ENCODE peak calls at places on chromosomes 11 and 22, in seven cellular contexts. P is neuronal stem cell; A is HCT116; K is ovary; F is mucosa of descending colon; N is endothelial cell of umbilical vein; D is CD8-positive, alpha-beta T cell. M is an unnamed sample. For H3K36me3, the result is how much of the 10 kb centered on the place peaks cover.

GRCh38 chr11:8363924-8364323 is 100.2 kb upstream of the LMO1 start:
- DNase-seq in P (no peak), A (no peak), K (no peak), F (no peak), N (no peak), D (no peak), M (no peak)

GRCh38 chr11:65558785-65559509 is 788 bp upstream of the LTBP3 start:
- DNase-seq in P (no peak), A (no peak), K (peak), F (peak), N (peak), D (no peak), M (no peak)

GRCh38 chr11:28107331-28107725 is 628 bp downstream of the KIF18A start:
- DNase-seq in P (no peak), A (no peak), K (no peak), F (no peak), N (peak), D (no peak), M (no peak)

GRCh38 chr11:33689089-33689488 is 11.5 kb downstream of the C11orf91 start:
- DNase-seq in P (no peak), A (no peak), K (no peak), F (no peak), N (peak), D (no peak), M (no peak)

GRCh38 chr22:23705358-23705757 is 14.5 kb downstream of the RGL4 start:
- DNase-seq in P (no peak), A (no peak), K (no peak), F (no peak), N (no peak), D (no peak), M (no peak)

GRCh38 chr11:89437317-89437716 is 53.9 kb downstream of the NOX4 start:
- DNase-seq in P (no peak), A (no peak), K (no peak), F (peak), N (no peak), D (no peak), M (no peak)

GRCh38 chr11:13760115-13760514 is 91.6 kb downstream of the FAR1 start:
- DNase-seq in P (no peak), A (no peak), K (no peak), F (no peak), N (no peak), D (no peak), M (no peak)

GRCh38 chr11:118691926-118692830 is 12.7 kb upstream of the TREH start:
- DNase-seq in P (no peak), A (no peak), K (no peak), F (peak), N (no peak), D (peak), M (no peak)

GRCh38 chr22:42803454-42803853 is 53.6 kb downstream of the ARFGAP3 start:
- DNase-seq in P (no peak), A (no peak), K (no peak), F (no peak), N (no peak), D (no peak), M (no peak)

GRCh38 chr11:126268361-126268707 is 361 bp downstream of the SRPRA start:
- DNase-seq in P (no peak), A (no peak), K (no peak), F (no peak), N (no peak), D (no peak), M (no peak)

GRCh38 chr11:69686452-69686851 is 11.3 kb upstream of the LTO1 start:
- DNase-seq in P (no peak), A (no peak), K (no peak), F (no peak), N (no peak), D (no peak), M (no peak)

GRCh38 chr11:35491231-35491871 is 34.1 kb downstream of the PAMR1 start:
- DNase-seq in P (no peak), A (no peak), K (no peak), F (no peak), N (no peak), D (no peak), M (no peak)

GRCh38 chr11:47233989-47234668 is 14.5 kb downstream of the ACP2 start:
- DNase-seq in P (no peak), A (no peak), K (peak), F (no peak), N (peak), D (no peak), M (peak)

GRCh38 chr22:48855593-48856307 is 971.9 kb downstream of the BRD1 start:
- DNase-seq in P (no peak), A (no peak), K (no peak), F (no peak), N (no peak), D (no peak), M (no peak)

GRCh38 chr11:118889796-118890195 is 6.1 kb downstream of the CXCR5 start:
- DNase-seq in P (no peak), A (no peak), K (peak), F (no peak), N (no peak), D (no peak), M (no peak)

GRCh38 chr11:65918211-65919150 is at the start of gene C11orf68:
- DNase-seq in P (no peak), A (no peak), K (no peak), F (no peak), N (peak), D (no peak), M (peak)

GRCh38 chr22:48498526-48499331 is 1328.9 kb downstream of the BRD1 start:
- DNase-seq in P (no peak), A (no peak), K (no peak), F (no peak), N (no peak), D (no peak), M (no peak)

GRCh38 chr11:114172871-114173444 is 113.4 kb downstream of the ZBTB16 start:
- DNase-seq in P (no peak), A (no peak), K (no peak), F (no peak), N (no peak), D (no peak), M (no peak)

GRCh38 chr11:94060401-94060800 is 39.2 kb downstream of the HEPHL1 start:
- DNase-seq in P (no peak), A (no peak), K (no peak), F (no peak), N (no peak), D (no peak), M (peak)

GRCh38 chr11:130388607-130389205 is 39.7 kb downstream of the ADAMTS8 start:
- DNase-seq in P (no peak), A (no peak), K (no peak), F (peak), N (no peak), D (no peak), M (peak)

GRCh38 chr11:33147559-33147958 is 13.7 kb downstream of the CSTF3 start:
- DNase-seq in P (no peak), A (no peak), K (no peak), F (no peak), N (no peak), D (no peak), M (no peak)

GRCh38 chr11:44777537-44778199 is 50.9 kb downstream of the TSPAN18 start:
- DNase-seq in P (no peak), A (no peak), K (no peak), F (no peak), N (no peak), D (no peak), M (no peak)

GRCh38 chr11:61901353-61901858 is 10.1 kb upstream of the FADS3 start:
- DNase-seq in P (no peak), A (no peak), K (no peak), F (no peak), N (no peak), D (no peak), M (no peak)

GRCh38 chr11:130612291-130612802 is 163.9 kb downstream of the ADAMTS15 start:
- DNase-seq in P (no peak), A (no peak), K (no peak), F (no peak), N (no peak), D (no peak), M (no peak)

GRCh38 chr11:26901162-26901561 is 92.8 kb upstream of the FIBIN start:
- DNase-seq in P (no peak), A (no peak), K (peak), F (no peak), N (no peak), D (no peak), M (no peak)

GRCh38 chr11:25441432-25441831 is 890.5 kb upstream of the ANO3 start:
- DNase-seq in P (no peak), A (no peak), K (no peak), F (no peak), N (no peak), D (no peak), M (no peak)

GRCh38 chr22:35785181-35785923 is 67.7 kb downstream of the APOL5 start:
- DNase-seq in P (no peak), A (no peak), K (no peak), F (no peak), N (peak), D (no peak), M (no peak)

GRCh38 chr11:35138949-35139881 is at the start of gene CD44:
- DNase-seq in P (peak), A (peak), K (peak), F (peak), N (peak), D (peak), M (peak)

DNA sequence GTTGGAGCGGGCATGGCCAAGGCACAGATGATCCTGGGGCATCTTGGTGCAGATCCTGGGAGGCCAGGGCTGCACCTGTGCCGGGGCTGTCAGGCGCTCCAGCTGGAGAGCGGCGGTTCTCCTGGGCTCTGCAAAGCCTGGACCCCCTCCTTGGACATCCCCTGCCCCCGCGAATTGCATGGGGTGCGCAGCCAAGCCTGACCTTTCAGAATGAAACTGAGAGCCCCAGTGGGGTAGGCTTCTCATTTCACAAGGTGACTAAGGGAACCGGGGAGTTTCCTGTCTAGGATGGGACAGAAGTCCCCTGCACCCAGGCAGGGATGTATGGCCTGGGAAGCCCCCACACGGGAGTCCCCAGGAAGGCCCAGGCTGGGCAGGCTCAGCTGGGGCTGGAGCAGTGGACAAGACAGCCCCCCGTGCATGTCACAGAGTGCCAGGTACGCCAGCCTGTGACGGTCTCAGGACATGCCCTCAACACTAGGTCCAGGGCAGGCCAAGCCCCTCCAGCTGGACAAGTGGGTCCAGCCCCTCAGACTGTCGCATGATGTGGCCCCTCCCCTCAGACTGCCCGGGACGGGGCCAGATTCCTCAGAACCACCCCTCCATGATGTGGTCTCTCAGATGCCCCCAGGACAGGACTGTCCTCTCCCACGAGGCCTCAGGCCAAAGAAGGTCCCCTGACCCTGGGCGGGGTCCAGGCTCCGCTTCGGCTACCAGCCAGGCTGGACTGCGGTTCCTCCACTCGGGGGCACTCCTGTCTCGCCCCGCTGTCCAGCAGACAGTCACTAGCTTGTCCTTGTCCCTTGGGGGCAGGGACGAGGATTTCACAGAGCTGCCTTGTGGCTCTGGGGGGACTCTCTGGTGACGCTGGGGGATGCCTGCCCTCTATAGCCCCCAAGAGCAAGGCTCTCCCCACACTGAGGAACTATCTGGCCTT is 2.3 kb downstream of the LSP1 start:
- DNase-seq in P (no peak), A (no peak), K (no peak), F (no peak), N (no peak), D (no peak), M (no peak)
- H3K36me3 ChIP-seq in P (under half), A (under half), K (under half), F (under half), N (under half), D (under half), M (under half)

GRCh38 chr11:71485466-71485865 is 32.5 kb downstream of the NADSYN1 start:
- DNase-seq in P (no peak), A (no peak), K (peak), F (no peak), N (no peak), D (no peak), M (no peak)
- H3K36me3 ChIP-seq in P (half or more), A (under half), K (under half), F (under half), N (half or more), D (under half), M (under half)

GRCh38 chr11:103220133-103220532 is 110.9 kb downstream of the DYNC2H1 start:
- DNase-seq in P (no peak), A (no peak), K (no peak), F (no peak), N (no peak), D (no peak), M (no peak)
- H3K36me3 ChIP-seq in P (under half), A (under half), K (under half), F (under half), N (under half), D (under half), M (under half)

GRCh38 chr11:60344146-60344545 is 17.1 kb downstream of the MS4A6E start:
- DNase-seq in P (no peak), A (no peak), K (no peak), F (no peak), N (no peak), D (no peak), M (no peak)

GRCh38 chr11:60349990-60350389 is 22.9 kb downstream of the MS4A6E start:
- DNase-seq in P (no peak), A (no peak), K (no peak), F (no peak), N (no peak), D (no peak), M (peak)

GRCh38 chr11:60347084-60347797 is 20.2 kb downstream of the MS4A6E start:
- DNase-seq in P (no peak), A (no peak), K (no peak), F (no peak), N (no peak), D (no peak), M (no peak)

GRCh38 chr11:60345489-60345888 is 18.4 kb downstream of the MS4A6E start:
- DNase-seq in P (no peak), A (peak), K (no peak), F (peak), N (peak), D (no peak), M (peak)

GRCh38 chr11:60348116-60348515 is 21.1 kb downstream of the MS4A6E start:
- DNase-seq in P (no peak), A (no peak), K (no peak), F (no peak), N (no peak), D (no peak), M (peak)
- H3K36me3 ChIP-seq in P (under half), A (under half), K (under half), F (under half), N (under half), D (under half), M (under half)